ENCODE peak calls at places on chromosomes 2 and 18, in nine cellular contexts. L is breast epithelium, X is endodermal cell, S is substantia nigra, C is right lobe of liver, B is sigmoid colon, N is WERI-Rb-1, A is PC-3, J is OCI-LY7. O is an unnamed sample.

GRCh38 chr18:867257-867656 is 37.4 kb upstream of the ADCYAP1 start:
- DNase-seq in B (no peak), A (no peak), N (no peak), X (no peak), J (no peak), L (no peak), S (no peak), C (no peak), O (no peak)

GRCh38 chr2:135773917-135774316 is 32.3 kb downstream of the UBXN4 start:
- DNase-seq in X (no peak), L (no peak), B (no peak), S (no peak), C (no peak), J (no peak), N (no peak), A (no peak), O (no peak)

GRCh38 chr2:7023542-7023941 is 106.3 kb downstream of the RNF144A start:
- DNase-seq in J (no peak), N (no peak), S (no peak), L (no peak), B (peak), A (no peak), C (no peak), X (no peak), O (peak)

GRCh38 chr2:168748461-168748860 is 54.0 kb upstream of the NOSTRIN start:
- DNase-seq in J (no peak), C (no peak), S (no peak), N (no peak), X (no peak), B (no peak), A (no peak), L (no peak), O (no peak)

GRCh38 chr2:154698789-154699559 is 479 bp downstream of the KCNJ3 start:
- DNase-seq in B (peak), X (no peak), S (no peak), N (no peak), A (no peak), L (no peak), J (no peak), C (peak), O (no peak)

GRCh38 chr18:57973889-57974288 is 70.1 kb upstream of the NEDD4L start:
- DNase-seq in A (no peak), B (no peak), N (no peak), J (no peak), X (no peak), L (no peak), S (no peak), C (no peak), O (no peak)

GRCh38 chr2:216110620-216111019 is 1.5 kb downstream of the XRCC5 start:
- DNase-seq in A (no peak), C (no peak), B (no peak), X (no peak), L (no peak), J (no peak), N (no peak), S (no peak), O (no peak)

GRCh38 chr18:2894131-2894840 is 47.5 kb downstream of the EMILIN2 start:
- DNase-seq in J (no peak), N (no peak), C (no peak), L (no peak), S (no peak), B (no peak), A (no peak), X (no peak), O (peak)

GRCh38 chr2:86519349-86519748 is 43.9 kb downstream of the CHMP3 start:
- DNase-seq in L (no peak), C (no peak), A (peak), S (no peak), B (no peak), X (no peak), J (no peak), N (no peak), O (no peak)

GRCh38 chr2:240437181-240437860 is 1.9 kb downstream of the GPC1 start:
- DNase-seq in S (no peak), C (peak), A (no peak), L (no peak), X (peak), J (no peak), B (peak), N (peak), O (no peak)

GRCh38 chr2:26608557-26608956 is 32.6 kb downstream of the CIB4 start:
- DNase-seq in S (no peak), A (no peak), J (no peak), N (no peak), X (no peak), B (no peak), C (no peak), L (no peak), O (no peak)

GRCh38 chr2:146986161-146986560 is 858.7 kb upstream of the ACVR2A start:
- DNase-seq in L (no peak), N (no peak), X (no peak), B (no peak), A (peak), C (no peak), J (no peak), S (no peak), O (no peak)

GRCh38 chr2:10614940-10615339 is 74.8 kb downstream of the NOL10 start:
- DNase-seq in N (no peak), X (no peak), A (no peak), J (no peak), C (no peak), S (no peak), B (no peak), L (no peak), O (no peak)

DNA sequence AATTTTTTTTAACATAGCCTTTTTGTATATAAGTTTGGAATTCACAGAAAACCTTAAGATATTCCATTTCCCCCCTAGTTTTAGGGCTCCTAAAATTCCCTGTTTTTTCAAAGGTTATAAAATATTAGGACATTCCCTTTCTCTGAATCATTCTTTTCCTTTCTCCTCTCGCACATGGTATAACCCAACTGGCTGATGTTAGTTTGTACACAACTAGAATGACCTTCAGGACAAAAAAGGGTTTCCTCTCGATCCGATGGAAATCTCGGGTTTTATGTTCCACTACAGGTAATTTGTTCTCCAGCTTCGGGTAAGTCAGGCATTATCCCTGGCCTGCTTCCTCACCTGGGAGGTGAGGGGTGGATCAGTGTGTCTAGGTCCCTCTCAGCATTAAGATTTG is 215.1 kb downstream of the LDLRAD4 start:
- DNase-seq in J (no peak), B (no peak), N (no peak), C (no peak), A (no peak), L (no peak), X (no peak), S (no peak), O (no peak)
- H3K27ac ChIP-seq in J (no peak), B (no peak), N (no peak), C (peak), A (no peak), L (no peak), X (no peak), S (no peak), O (no peak)

GRCh38 chr2:221304916-221305315 is 267.2 kb downstream of the EPHA4 start:
- DNase-seq in A (no peak), J (peak), N (no peak), L (no peak), X (no peak), S (no peak), B (no peak), C (no peak), O (no peak)
- H3K27ac ChIP-seq in A (no peak), J (no peak), N (no peak), L (no peak), X (no peak), S (no peak), B (no peak), C (no peak), O (no peak)

GRCh38 chr2:37827911-37828411 is 97.1 kb upstream of the RMDN2 start:
- DNase-seq in N (no peak), S (no peak), C (no peak), J (no peak), L (no peak), A (peak), X (no peak), B (no peak), O (no peak)
- H3K27ac ChIP-seq in N (peak), S (no peak), C (no peak), J (no peak), L (no peak), A (no peak), X (no peak), B (no peak), O (no peak)

DNA sequence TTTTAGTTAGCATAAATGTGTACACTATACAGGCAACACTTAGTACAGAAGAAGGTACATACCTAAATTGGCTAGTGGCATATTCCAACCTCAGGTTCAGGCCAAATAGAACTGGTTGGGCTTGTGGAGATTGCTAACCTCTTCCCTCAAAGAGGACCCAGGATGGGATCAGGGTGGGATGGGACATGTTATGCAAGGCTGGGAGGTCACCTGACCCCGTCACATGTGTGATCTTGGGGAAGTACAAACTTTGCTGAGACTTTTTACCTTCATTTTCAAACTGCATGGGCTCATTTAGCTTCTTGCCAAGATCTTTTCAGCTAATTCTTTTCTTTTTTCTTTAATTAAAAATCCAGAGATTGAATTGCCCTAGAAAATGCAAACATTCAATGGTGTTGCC is 36.9 kb downstream of the TMEM17 start:
- DNase-seq in X (no peak), C (peak), J (no peak), N (no peak), A (no peak), B (no peak), L (no peak), S (no peak), O (no peak)
- H3K27ac ChIP-seq in X (no peak), C (no peak), J (no peak), N (no peak), A (no peak), B (no peak), L (no peak), S (no peak), O (no peak)

DNA sequence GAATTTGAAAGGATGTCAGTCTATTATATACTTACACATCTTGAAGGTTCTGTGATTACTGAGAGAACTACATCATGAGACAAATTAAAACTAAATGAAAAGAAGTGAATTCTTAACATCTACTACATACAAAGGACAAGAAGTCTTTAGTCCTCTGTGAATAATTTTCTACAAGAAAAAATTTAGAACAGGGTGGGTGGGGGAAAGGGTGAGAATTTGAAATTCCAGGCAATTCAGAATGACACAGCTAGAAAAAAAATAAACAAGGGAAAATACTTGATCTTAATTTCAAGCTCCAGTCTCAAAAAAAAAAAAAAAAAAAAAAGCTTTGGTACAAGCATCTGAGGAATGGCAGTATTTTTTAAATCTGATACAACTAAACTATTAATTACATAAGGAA is 15.5 kb downstream of the CUL3 start:
- DNase-seq in B (no peak), S (no peak), A (no peak), X (no peak), N (no peak), C (no peak), J (no peak), L (no peak), O (no peak)
- H3K27ac ChIP-seq in B (no peak), S (no peak), A (no peak), X (no peak), N (no peak), C (no peak), J (no peak), L (no peak), O (no peak)

GRCh38 chr2:181070119-181070833 is 89.9 kb downstream of the UBE2E3 start:
- DNase-seq in C (no peak), A (peak), N (peak), S (no peak), X (no peak), B (no peak), J (no peak), L (no peak), O (peak)
- H3K27ac ChIP-seq in C (no peak), A (peak), N (no peak), S (no peak), X (no peak), B (no peak), J (no peak), L (no peak), O (peak)

GRCh38 chr18:78979058-78979680 is 449 bp upstream of the SALL3 start:
- DNase-seq in S (no peak), C (no peak), L (no peak), J (no peak), X (peak), N (peak), A (no peak), B (no peak), O (no peak)
- H3K27ac ChIP-seq in S (no peak), C (no peak), L (no peak), J (no peak), X (no peak), N (peak), A (no peak), B (no peak), O (no peak)

GRCh38 chr2:85448840-85449588 is 30.5 kb downstream of the SH2D6 start:
- DNase-seq in L (no peak), X (no peak), N (no peak), S (no peak), C (no peak), A (no peak), J (no peak), B (no peak), O (no peak)

GRCh38 chr2:85447222-85447585 is 28.7 kb downstream of the SH2D6 start:
- DNase-seq in A (no peak), N (no peak), S (no peak), X (no peak), J (no peak), C (no peak), B (no peak), L (no peak), O (no peak)

GRCh38 chr2:85444629-85445028 is 26.1 kb downstream of the SH2D6 start:
- DNase-seq in S (no peak), B (no peak), C (no peak), N (no peak), X (peak), A (no peak), L (no peak), J (no peak), O (no peak)

GRCh38 chr2:85446296-85447221 is 28.0 kb downstream of the SH2D6 start:
- DNase-seq in L (no peak), C (no peak), A (no peak), J (no peak), B (no peak), S (peak), X (no peak), N (no peak), O (no peak)

GRCh38 chr2:85445316-85446295 is 27.1 kb downstream of the SH2D6 start:
- DNase-seq in X (no peak), L (no peak), C (peak), N (no peak), S (peak), A (no peak), J (peak), B (peak), O (peak)
- H3K27ac ChIP-seq in X (no peak), L (no peak), C (peak), N (peak), S (peak), A (no peak), J (no peak), B (peak), O (peak)

GRCh38 chr2:113219525-113219888 is 45.7 kb downstream of the PSD4 start:
- DNase-seq in J (no peak), B (no peak), S (no peak), X (no peak), C (peak), N (no peak), A (no peak), L (no peak), O (no peak)
- H3K27ac ChIP-seq in J (no peak), B (no peak), S (no peak), X (no peak), C (peak), N (no peak), A (no peak), L (peak), O (peak)

O was measured in hepatocyte.